ENCODE peak calls at places on chromosomes 16 and 17, in ten cellular contexts. One of them, this sample, is unnamed. For H3K4me1, the result is how much of the 10 kb centered on the place peaks cover.

GRCh38 chr17:44911133-44912001 is 3.9 kb downstream of the GFAP start:
- DNase-seq in transverse colon: peak
- DNase-seq in upper lobe of left lung: peak
- DNase-seq in GM12878: no peak
- DNase-seq in GM23338: peak
- DNase-seq in IMR-90: peak
- DNase-seq in hepatocyte: peak
- DNase-seq in body of pancreas: peak
- DNase-seq in MM.1S: peak
- DNase-seq in H1: peak
- DNase-seq in this sample: no peak

GRCh38 chr16:53754938-53755910 is 51.3 kb downstream of the FTO start:
- DNase-seq in transverse colon: peak
- DNase-seq in upper lobe of left lung: no peak
- DNase-seq in GM12878: no peak
- DNase-seq in GM23338: no peak
- DNase-seq in IMR-90: peak
- DNase-seq in hepatocyte: peak
- DNase-seq in body of pancreas: peak
- DNase-seq in MM.1S: no peak
- DNase-seq in H1: no peak
- DNase-seq in this sample: no peak

GRCh38 chr17:43832168-43832975 is 574 bp downstream of the MPP3 start:
- DNase-seq in transverse colon: peak
- DNase-seq in upper lobe of left lung: peak
- DNase-seq in GM12878: no peak
- DNase-seq in GM23338: peak
- DNase-seq in IMR-90: peak
- DNase-seq in hepatocyte: peak
- DNase-seq in body of pancreas: peak
- DNase-seq in MM.1S: no peak
- DNase-seq in H1: no peak
- DNase-seq in this sample: no peak

GRCh38 chr17:77863814-77864161 is 94.7 kb upstream of the TNRC6C start:
- DNase-seq in transverse colon: peak
- DNase-seq in upper lobe of left lung: no peak
- DNase-seq in GM12878: no peak
- DNase-seq in GM23338: no peak
- DNase-seq in IMR-90: no peak
- DNase-seq in hepatocyte: peak
- DNase-seq in body of pancreas: no peak
- DNase-seq in MM.1S: peak
- DNase-seq in H1: no peak
- DNase-seq in this sample: no peak

GRCh38 chr16:21263640-21264211 is 14.4 kb downstream of the CRYM start:
- DNase-seq in transverse colon: peak
- DNase-seq in upper lobe of left lung: no peak
- DNase-seq in GM12878: peak
- DNase-seq in GM23338: no peak
- DNase-seq in IMR-90: peak
- DNase-seq in hepatocyte: peak
- DNase-seq in body of pancreas: no peak
- DNase-seq in MM.1S: peak
- DNase-seq in H1: no peak
- DNase-seq in this sample: no peak

GRCh38 chr17:43754947-43755346 is 3.6 kb downstream of the SOST start:
- DNase-seq in transverse colon: no peak
- DNase-seq in upper lobe of left lung: no peak
- DNase-seq in GM12878: no peak
- DNase-seq in GM23338: no peak
- DNase-seq in IMR-90: no peak
- DNase-seq in hepatocyte: no peak
- DNase-seq in body of pancreas: no peak
- DNase-seq in MM.1S: no peak
- DNase-seq in H1: no peak
- DNase-seq in this sample: no peak

GRCh38 chr17:60618854-60619253 is 18.9 kb downstream of the PPM1D start:
- DNase-seq in transverse colon: no peak
- DNase-seq in upper lobe of left lung: no peak
- DNase-seq in GM12878: no peak
- DNase-seq in GM23338: no peak
- DNase-seq in IMR-90: peak
- DNase-seq in hepatocyte: no peak
- DNase-seq in body of pancreas: no peak
- DNase-seq in MM.1S: no peak
- DNase-seq in H1: no peak
- DNase-seq in this sample: no peak

GRCh38 chr17:61407211-61407911 is 7.7 kb downstream of the TBX2 start:
- DNase-seq in transverse colon: no peak
- DNase-seq in upper lobe of left lung: no peak
- DNase-seq in GM12878: no peak
- DNase-seq in GM23338: no peak
- DNase-seq in IMR-90: peak
- DNase-seq in hepatocyte: no peak
- DNase-seq in body of pancreas: no peak
- DNase-seq in MM.1S: no peak
- DNase-seq in H1: no peak
- DNase-seq in this sample: no peak

GRCh38 chr17:7043544-7044268 is at the start of gene SLC16A11:
- DNase-seq in transverse colon: peak
- DNase-seq in upper lobe of left lung: peak
- DNase-seq in GM12878: no peak
- DNase-seq in GM23338: peak
- DNase-seq in IMR-90: peak
- DNase-seq in hepatocyte: peak
- DNase-seq in body of pancreas: peak
- DNase-seq in MM.1S: peak
- DNase-seq in H1: no peak
- DNase-seq in this sample: no peak

GRCh38 chr17:63641678-63642077 is 19.5 kb downstream of the MAP3K3 start:
- DNase-seq in transverse colon: peak
- DNase-seq in upper lobe of left lung: no peak
- DNase-seq in GM12878: no peak
- DNase-seq in GM23338: no peak
- DNase-seq in IMR-90: no peak
- DNase-seq in hepatocyte: no peak
- DNase-seq in body of pancreas: peak
- DNase-seq in MM.1S: no peak
- DNase-seq in H1: no peak
- DNase-seq in this sample: no peak

GRCh38 chr16:2584742-2585650 is 47.2 kb downstream of the PDPK1 start:
- DNase-seq in transverse colon: no peak
- DNase-seq in upper lobe of left lung: peak
- DNase-seq in GM12878: no peak
- DNase-seq in GM23338: no peak
- DNase-seq in IMR-90: peak
- DNase-seq in hepatocyte: no peak
- DNase-seq in body of pancreas: no peak
- DNase-seq in MM.1S: no peak
- DNase-seq in H1: no peak
- DNase-seq in this sample: no peak

GRCh38 chr16:3503513-3503912 is 2.7 kb downstream of the CLUAP1 start:
- DNase-seq in transverse colon: no peak
- DNase-seq in upper lobe of left lung: no peak
- DNase-seq in GM12878: no peak
- DNase-seq in GM23338: no peak
- DNase-seq in IMR-90: no peak
- DNase-seq in hepatocyte: no peak
- DNase-seq in body of pancreas: no peak
- DNase-seq in MM.1S: peak
- DNase-seq in H1: no peak
- DNase-seq in this sample: no peak

DNA sequence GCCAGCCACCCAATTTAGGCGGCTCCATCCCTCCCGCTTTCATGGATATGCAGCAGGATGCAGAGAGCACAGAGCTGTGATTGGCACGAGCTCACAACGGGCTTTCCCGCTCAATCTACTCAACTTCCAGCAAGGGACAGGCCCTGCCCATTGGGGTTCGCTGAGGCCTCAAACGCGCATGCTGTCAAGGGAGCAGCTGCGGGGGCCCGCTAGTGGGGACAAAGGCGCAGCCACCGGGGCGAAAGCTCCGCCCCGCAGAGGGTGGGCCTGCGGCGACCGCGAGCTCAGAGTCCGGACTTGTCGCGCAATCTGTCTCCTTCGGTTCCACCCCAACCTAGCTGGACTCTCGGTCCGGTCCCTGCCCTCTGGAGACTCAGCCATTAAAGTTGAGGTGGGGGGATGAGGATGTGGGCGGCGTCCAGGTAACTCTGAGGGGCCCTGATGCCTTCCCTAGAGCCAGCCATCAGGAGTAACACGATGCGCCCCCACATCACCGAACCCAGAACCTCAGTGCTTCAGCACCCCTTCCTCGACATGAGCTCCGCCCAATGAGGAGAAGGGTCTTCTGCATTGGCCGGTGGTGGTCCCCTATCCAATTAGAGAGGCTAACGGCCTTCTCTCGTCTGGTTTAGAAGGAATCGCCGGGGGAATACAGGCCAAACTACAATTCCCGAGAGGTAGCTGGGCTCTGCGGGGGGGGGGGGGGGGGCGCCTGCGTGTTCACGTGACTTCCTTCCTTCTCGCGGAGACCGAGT is 489 bp upstream of the NFATC3 start:
- DNase-seq in transverse colon: peak
- DNase-seq in upper lobe of left lung: peak
- DNase-seq in GM12878: peak
- DNase-seq in GM23338: peak
- DNase-seq in IMR-90: peak
- DNase-seq in hepatocyte: peak
- DNase-seq in body of pancreas: peak
- DNase-seq in MM.1S: peak
- DNase-seq in H1: peak
- DNase-seq in this sample: peak
- H3K4me1 ChIP-seq in transverse colon: under half
- H3K4me1 ChIP-seq in upper lobe of left lung: half or more
- H3K4me1 ChIP-seq in GM12878: under half
- H3K4me1 ChIP-seq in GM23338: under half
- H3K4me1 ChIP-seq in IMR-90: under half
- H3K4me1 ChIP-seq in hepatocyte: under half
- H3K4me1 ChIP-seq in body of pancreas: under half
- H3K4me1 ChIP-seq in MM.1S: under half
- H3K4me1 ChIP-seq in H1: under half
- H3K4me1 ChIP-seq in this sample: under half

GRCh38 chr16:49706620-49707355 is 149.1 kb downstream of the ZNF423 start:
- DNase-seq in transverse colon: no peak
- DNase-seq in upper lobe of left lung: no peak
- DNase-seq in GM12878: no peak
- DNase-seq in GM23338: no peak
- DNase-seq in IMR-90: no peak
- DNase-seq in hepatocyte: no peak
- DNase-seq in body of pancreas: no peak
- DNase-seq in MM.1S: no peak
- DNase-seq in H1: no peak
- DNase-seq in this sample: no peak

GRCh38 chr16:49703494-49703893 is 152.4 kb downstream of the ZNF423 start:
- DNase-seq in transverse colon: no peak
- DNase-seq in upper lobe of left lung: no peak
- DNase-seq in GM12878: no peak
- DNase-seq in GM23338: no peak
- DNase-seq in IMR-90: no peak
- DNase-seq in hepatocyte: no peak
- DNase-seq in body of pancreas: no peak
- DNase-seq in MM.1S: no peak
- DNase-seq in H1: no peak
- DNase-seq in this sample: no peak

GRCh38 chr16:49700928-49701685 is 154.8 kb downstream of the ZNF423 start:
- DNase-seq in transverse colon: no peak
- DNase-seq in upper lobe of left lung: no peak
- DNase-seq in GM12878: no peak
- DNase-seq in GM23338: peak
- DNase-seq in IMR-90: no peak
- DNase-seq in hepatocyte: no peak
- DNase-seq in body of pancreas: no peak
- DNase-seq in MM.1S: no peak
- DNase-seq in H1: no peak
- DNase-seq in this sample: no peak

GRCh38 chr16:49701867-49702494 is 153.9 kb downstream of the ZNF423 start:
- DNase-seq in transverse colon: peak
- DNase-seq in upper lobe of left lung: no peak
- DNase-seq in GM12878: no peak
- DNase-seq in GM23338: peak
- DNase-seq in IMR-90: no peak
- DNase-seq in hepatocyte: peak
- DNase-seq in body of pancreas: peak
- DNase-seq in MM.1S: no peak
- DNase-seq in H1: no peak
- DNase-seq in this sample: no peak

GRCh38 chr16:49704586-49705155 is 151.2 kb downstream of the ZNF423 start:
- DNase-seq in transverse colon: no peak
- DNase-seq in upper lobe of left lung: no peak
- DNase-seq in GM12878: no peak
- DNase-seq in GM23338: peak
- DNase-seq in IMR-90: no peak
- DNase-seq in hepatocyte: no peak
- DNase-seq in body of pancreas: no peak
- DNase-seq in MM.1S: peak
- DNase-seq in H1: no peak
- DNase-seq in this sample: no peak
- TF ChIP-seq CTCF in transverse colon: no peak
- TF ChIP-seq CTCF in upper lobe of left lung: no peak
- TF ChIP-seq CTCF in GM12878: no peak
- TF ChIP-seq CTCF in GM23338: peak
- TF ChIP-seq CTCF in IMR-90: peak
- TF ChIP-seq CTCF in hepatocyte: no peak
- TF ChIP-seq CTCF in body of pancreas: no peak
- TF ChIP-seq CTCF in MM.1S: peak
- TF ChIP-seq CTCF in H1: peak
- TF ChIP-seq CTCF in this sample: no peak

GRCh38 chr16:29777576-29778360 is at the start of gene ZG16:
- DNase-seq in transverse colon: no peak
- DNase-seq in upper lobe of left lung: no peak
- DNase-seq in GM12878: no peak
- DNase-seq in GM23338: no peak
- DNase-seq in IMR-90: no peak
- DNase-seq in hepatocyte: no peak
- DNase-seq in body of pancreas: peak
- DNase-seq in MM.1S: no peak
- DNase-seq in H1: no peak
- DNase-seq in this sample: no peak
- H3K4me1 ChIP-seq in transverse colon: under half
- H3K4me1 ChIP-seq in upper lobe of left lung: under half
- H3K4me1 ChIP-seq in GM12878: under half
- H3K4me1 ChIP-seq in GM23338: under half
- H3K4me1 ChIP-seq in IMR-90: under half
- H3K4me1 ChIP-seq in hepatocyte: under half
- H3K4me1 ChIP-seq in body of pancreas: under half
- H3K4me1 ChIP-seq in MM.1S: under half
- H3K4me1 ChIP-seq in H1: under half
- H3K4me1 ChIP-seq in this sample: under half

DNA sequence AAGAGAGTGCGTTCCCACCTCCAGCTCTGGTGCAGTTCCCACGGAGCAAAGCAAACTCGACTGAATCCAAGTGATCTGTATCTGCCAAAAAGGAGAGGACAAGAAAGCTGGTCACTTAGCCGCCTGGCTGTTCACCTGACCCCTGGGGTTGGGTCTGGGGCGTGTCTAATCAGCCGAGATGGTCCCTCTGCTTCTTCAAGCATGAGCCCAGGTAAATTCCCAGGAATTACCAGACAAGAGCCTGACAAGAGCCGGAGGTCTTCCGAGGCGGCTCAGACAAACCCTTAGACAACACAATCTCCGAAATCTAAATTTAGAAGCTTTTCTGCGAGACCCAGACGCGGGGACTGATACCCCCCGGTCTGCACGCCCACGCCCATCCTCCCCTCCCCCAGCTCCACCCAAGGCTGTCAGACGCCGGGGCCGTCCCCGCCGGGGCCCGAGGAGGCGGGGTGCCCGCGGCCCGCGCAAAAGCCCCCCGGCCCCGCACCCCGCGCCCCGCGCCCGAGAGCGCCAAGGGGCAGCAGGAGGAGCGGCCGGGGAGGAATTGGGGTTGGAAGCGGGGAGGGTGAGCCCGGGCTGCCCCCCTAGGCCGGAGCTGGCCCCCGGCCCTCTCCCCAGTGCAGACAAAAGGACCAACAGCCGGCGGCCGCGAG is 661 bp downstream of the ZNF821 start:
- DNase-seq in transverse colon: peak
- DNase-seq in upper lobe of left lung: no peak
- DNase-seq in GM12878: no peak
- DNase-seq in GM23338: peak
- DNase-seq in IMR-90: peak
- DNase-seq in hepatocyte: peak
- DNase-seq in body of pancreas: peak
- DNase-seq in MM.1S: peak
- DNase-seq in H1: no peak
- DNase-seq in this sample: no peak
- TF ChIP-seq CTCF in transverse colon: no peak
- TF ChIP-seq CTCF in upper lobe of left lung: peak
- TF ChIP-seq CTCF in GM12878: no peak
- TF ChIP-seq CTCF in GM23338: peak
- TF ChIP-seq CTCF in IMR-90: peak
- TF ChIP-seq CTCF in hepatocyte: no peak
- TF ChIP-seq CTCF in body of pancreas: no peak
- TF ChIP-seq CTCF in MM.1S: no peak
- TF ChIP-seq CTCF in H1: no peak
- TF ChIP-seq CTCF in this sample: no peak